ENCODE peak calls at places on chromosomes 4 and X, in eight cellular contexts. B is hepatocyte, I is PC-3, V is mammary epithelial cell, C is astrocyte, Q is GM12878, G is GM23248, T is HepG2. M is an unnamed sample.
A peak's percentile ranks its signal among the peaks of the same experiment; 100 is the strongest.

GRCh38 chrX:87702795-87703194 is 185.2 kb downstream of the KLHL4 start:
- DNase-seq in B (no peak), I (peak; percentile 68), V (no peak), C (no peak), Q (no peak), G (no peak), T (no peak), M (no peak)

GRCh38 chr4:68797618-68798017 is 18.2 kb upstream of the UGT2B10 start:
- DNase-seq in B (no peak), I (no peak), V (no peak), C (no peak), Q (no peak), G (no peak), T (no peak), M (no peak)

GRCh38 chr4:74190919-74191397 is 33.0 kb downstream of the MTHFD2L start:
- DNase-seq in B (no peak), I (peak; percentile 42), V (no peak), C (no peak), Q (no peak), G (no peak), T (peak; percentile 82), M (no peak)

GRCh38 chrX:129108936-129109335 is 414.4 kb downstream of the SMARCA1 start:
- DNase-seq in B (no peak), I (no peak), V (no peak), C (no peak), Q (no peak), G (no peak), T (no peak), M (no peak)

GRCh38 chrX:135695471-135695870 is 18.0 kb upstream of the CT45A1 start:
- DNase-seq in B (no peak), I (no peak), V (no peak), C (no peak), Q (no peak), G (no peak), T (no peak), M (no peak)

GRCh38 chr4:857461-857860 is 31.5 kb upstream of the CPLX1 start:
- DNase-seq in B (no peak), I (no peak), V (no peak), C (no peak), Q (no peak), G (no peak), T (no peak), M (no peak)

GRCh38 chr4:118834960-118835895 is 698 bp downstream of the SEC24D start:
- DNase-seq in B (peak; percentile 83), I (peak; percentile 69), V (peak; percentile 90), C (peak; percentile 94), Q (peak; percentile 62), G (peak; percentile 96), T (peak; percentile 87), M (peak; percentile 58)

GRCh38 chr4:102713096-102713495 is 47.7 kb downstream of the MANBA start:
- DNase-seq in B (peak; percentile 58), I (no peak), V (no peak), C (peak; percentile 70), Q (no peak), G (peak; percentile 49), T (peak; percentile 58), M (no peak)

GRCh38 chr4:74934016-74934821 is 1.3 kb downstream of the PARM1 start:
- DNase-seq in B (peak; percentile 69), I (peak; percentile 53), V (peak; percentile 25), C (peak; percentile 9), Q (no peak), G (peak; percentile 57), T (no peak), M (peak; percentile 78)

GRCh38 chrX:114134465-114134864 is 449.4 kb upstream of the HTR2C start:
- DNase-seq in B (no peak), I (no peak), V (peak; percentile 1), C (no peak), Q (no peak), G (peak; percentile 23), T (no peak), M (no peak)

GRCh38 chr4:19254476-19254875 is 997.2 kb upstream of the SLIT2 start:
- DNase-seq in B (no peak), I (no peak), V (no peak), C (peak; percentile 60), Q (no peak), G (no peak), T (no peak), M (no peak)

GRCh38 chr4:168631241-168632151 is 134.6 kb downstream of the PALLD start:
- DNase-seq in B (peak; percentile 89), I (peak; percentile 69), V (peak; percentile 80), C (peak; percentile 77), Q (no peak), G (peak; percentile 79), T (no peak), M (peak; percentile 94)

GRCh38 chr4:37645736-37646135 is 40.4 kb downstream of the RELL1 start:
- DNase-seq in B (no peak), I (no peak), V (no peak), C (no peak), Q (no peak), G (no peak), T (no peak), M (no peak)

GRCh38 chr4:78482281-78482680 is 69.3 kb upstream of the ANXA3 start:
- DNase-seq in B (no peak), I (no peak), V (no peak), C (no peak), Q (no peak), G (peak; percentile 48), T (no peak), M (no peak)

GRCh38 chrX:110409925-110410324 is 51.3 kb downstream of the RTL9 start:
- DNase-seq in B (no peak), I (peak; percentile 80), V (peak; percentile 85), C (peak; percentile 53), Q (no peak), G (peak; percentile 83), T (no peak), M (no peak)

GRCh38 chrX:13733506-13733905 is 914 bp downstream of the TRAPPC2 start:
- DNase-seq in B (no peak), I (no peak), V (no peak), C (no peak), Q (no peak), G (peak; percentile 36), T (no peak), M (no peak)

GRCh38 chrX:119237526-119238035 is 1.5 kb downstream of the PGRMC1 start:
- DNase-seq in B (peak; percentile 10), I (no peak), V (no peak), C (no peak), Q (no peak), G (peak; percentile 44), T (no peak), M (peak; percentile 2)

GRCh38 chr4:4853921-4854648 is 5.4 kb upstream of the MSX1 start:
- DNase-seq in B (no peak), I (no peak), V (no peak), C (no peak), Q (no peak), G (no peak), T (no peak), M (no peak)

GRCh38 chr4:4851906-4852305 is 7.6 kb upstream of the MSX1 start:
- DNase-seq in B (no peak), I (no peak), V (no peak), C (no peak), Q (no peak), G (no peak), T (no peak), M (no peak)

GRCh38 chr4:4852591-4853362 is 6.7 kb upstream of the MSX1 start:
- DNase-seq in B (peak; percentile 78), I (no peak), V (peak; percentile 58), C (peak; percentile 63), Q (no peak), G (peak; percentile 95), T (no peak), M (peak; percentile 81)

GRCh38 chr4:4854649-4855292 is 4.7 kb upstream of the MSX1 start:
- DNase-seq in B (no peak), I (no peak), V (no peak), C (no peak), Q (no peak), G (no peak), T (no peak), M (peak; percentile 71)

GRCh38 chr4:4853371-4853823 is 6.1 kb upstream of the MSX1 start:
- DNase-seq in B (no peak), I (no peak), V (no peak), C (no peak), Q (no peak), G (peak; percentile 50), T (no peak), M (peak; percentile 25)
- TF ChIP-seq EZH2 in B (no peak), I (no peak), V (no peak), C (no peak), Q (no peak), G (no peak), T (no peak), M (peak; percentile 58)

DNA sequence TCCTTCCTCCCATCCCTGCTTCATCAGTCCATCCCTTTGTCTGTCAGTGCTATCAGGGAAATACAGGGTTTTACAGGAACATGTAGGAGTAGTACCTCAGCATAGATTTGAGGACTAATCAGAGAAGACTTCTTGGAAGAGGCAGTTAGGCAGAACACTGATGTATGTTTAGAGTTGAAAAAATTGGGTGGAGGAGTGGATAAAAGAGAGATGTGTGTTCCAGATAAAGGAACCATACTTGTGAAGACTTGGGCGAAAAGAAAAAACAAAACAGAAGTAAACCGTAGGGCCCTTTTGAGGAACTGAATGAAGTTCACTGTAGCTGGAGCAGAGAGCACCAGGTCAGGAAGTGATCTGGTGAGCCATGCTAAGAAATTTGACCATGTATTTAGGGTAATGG is 32.2 kb downstream of the AFF1 start:
- DNase-seq in B (no peak), I (no peak), V (no peak), C (no peak), Q (no peak), G (no peak), T (no peak), M (no peak)
- H3K4me1 ChIP-seq in B (no peaks in the 10 kb centered on the region), I (peaks cover 19% of the 10 kb centered on the region), V (peaks cover 3% of the 10 kb centered on the region), C (no peaks in the 10 kb centered on the region), Q (peaks cover 43% of the 10 kb centered on the region), G (peaks cover 1% of the 10 kb centered on the region), T (peaks cover 38% of the 10 kb centered on the region), M (peaks cover 46% of the 10 kb centered on the region)

GRCh38 chrX:68287419-68287818 is 145.9 kb downstream of the OPHN1 start:
- DNase-seq in B (no peak), I (no peak), V (no peak), C (no peak), Q (no peak), G (no peak), T (no peak), M (no peak)

GRCh38 chrX:68286076-68286475 is 147.2 kb downstream of the OPHN1 start:
- DNase-seq in B (no peak), I (no peak), V (no peak), C (no peak), Q (no peak), G (no peak), T (no peak), M (no peak)

GRCh38 chrX:68286980-68287379 is 146.3 kb downstream of the OPHN1 start:
- DNase-seq in B (no peak), I (no peak), V (no peak), C (no peak), Q (no peak), G (no peak), T (no peak), M (no peak)

GRCh38 chrX:68288127-68288526 is 145.2 kb downstream of the OPHN1 start:
- DNase-seq in B (no peak), I (no peak), V (no peak), C (no peak), Q (no peak), G (no peak), T (no peak), M (no peak)

GRCh38 chrX:68284281-68284904 is 148.9 kb downstream of the OPHN1 start:
- DNase-seq in B (no peak), I (no peak), V (no peak), C (no peak), Q (no peak), G (no peak), T (no peak), M (no peak)
- H3K79me2 ChIP-seq in B (no peaks in the 10 kb centered on the region), I (no peaks in the 10 kb centered on the region), V (no peaks in the 10 kb centered on the region), C (no peaks in the 10 kb centered on the region), Q (no peaks in the 10 kb centered on the region), G (no peaks in the 10 kb centered on the region), T (no peaks in the 10 kb centered on the region), M (no peaks in the 10 kb centered on the region)

GRCh38 chrX:11215191-11215921 is 77.9 kb upstream of the AMELX start:
- DNase-seq in B (no peak), I (no peak), V (no peak), C (no peak), Q (no peak), G (no peak), T (no peak), M (peak; percentile 27)
- TF ChIP-seq EZH2 in B (no peak), I (no peak), V (no peak), C (no peak), Q (no peak), G (no peak), T (no peak), M (no peak)

M was measured in neural progenitor cell.